ENCODE peak calls at places on chromosomes 3 and 15, in four cellular contexts. One of them, this sample, is unnamed.

GRCh38 chr3:21621396-21621695 is 129.7 kb downstream of the ZNF385D start:
- DNase-seq in T-helper 22 cell: no peak
- DNase-seq in NCI-H1092: no peak
- DNase-seq in GM23248: peak; percentile 64
- DNase-seq in this sample: no peak

GRCh38 chr3:66625464-66626216 is 124.8 kb upstream of the LRIG1 start:
- DNase-seq in GM23248: no peak
- DNase-seq in T-helper 22 cell: no peak
- DNase-seq in NCI-H1092: no peak
- DNase-seq in this sample: no peak

GRCh38 chr15:62099171-62099601 is 32.4 kb downstream of the C2CD4A start:
- DNase-seq in GM23248: peak; percentile 95
- DNase-seq in T-helper 22 cell: no peak
- DNase-seq in NCI-H1092: no peak
- DNase-seq in this sample: no peak

GRCh38 chr3:78912217-78912616 is 855.6 kb downstream of the ROBO1 start:
- DNase-seq in T-helper 22 cell: no peak
- DNase-seq in NCI-H1092: no peak
- DNase-seq in GM23248: no peak
- DNase-seq in this sample: no peak

GRCh38 chr15:56428821-56429458 is 36.0 kb downstream of the MNS1 start:
- DNase-seq in NCI-H1092: no peak
- DNase-seq in GM23248: peak; percentile 58
- DNase-seq in T-helper 22 cell: no peak
- DNase-seq in this sample: peak; percentile 3

GRCh38 chr3:177947901-177948300 is 588.3 kb upstream of the KCNMB2 start:
- DNase-seq in GM23248: no peak
- DNase-seq in T-helper 22 cell: no peak
- DNase-seq in NCI-H1092: no peak
- DNase-seq in this sample: no peak

GRCh38 chr15:26620528-26620927 is 152.3 kb downstream of the GABRB3 start:
- DNase-seq in T-helper 22 cell: no peak
- DNase-seq in GM23248: no peak
- DNase-seq in NCI-H1092: no peak
- DNase-seq in this sample: no peak

GRCh38 chr15:41828747-41829270 is 917 bp downstream of the JMJD7 start:
- DNase-seq in GM23248: no peak
- DNase-seq in NCI-H1092: no peak
- DNase-seq in T-helper 22 cell: no peak
- DNase-seq in this sample: no peak

GRCh38 chr15:62250978-62251377 is 85.9 kb upstream of the C2CD4B start:
- DNase-seq in T-helper 22 cell: no peak
- DNase-seq in GM23248: no peak
- DNase-seq in NCI-H1092: no peak
- DNase-seq in this sample: no peak

GRCh38 chr15:65954289-65954741 is 85.0 kb downstream of the RAB11A start:
- DNase-seq in T-helper 22 cell: no peak
- DNase-seq in GM23248: peak; percentile 30
- DNase-seq in NCI-H1092: no peak
- DNase-seq in this sample: peak; percentile 51